ENCODE peak calls at places on chromosomes 5 and 9, in four cellular contexts. K is GM12878, P is A549, C is endothelial cell of umbilical vein. G is an unnamed sample.

GRCh38 chr9:96040591-96041461 is 165.3 kb downstream of the ERCC6L2 start:
- DNase-seq in K (no peak), P (peak; percentile 76), C (no peak), G (no peak)

GRCh38 chr5:142425286-142426065 is 100.7 kb upstream of the SPRY4 start:
- DNase-seq in K (no peak), P (no peak), C (no peak), G (no peak)

GRCh38 chr5:173453167-173453566 is 125.0 kb upstream of the STC2 start:
- DNase-seq in K (no peak), P (peak; percentile 33), C (no peak), G (no peak)

GRCh38 chr9:83962165-83962564 is 17.9 kb downstream of the HNRNPK start:
- DNase-seq in K (no peak), P (peak; percentile 70), C (no peak), G (no peak)

GRCh38 chr9:136295537-136296433 is 8.1 kb downstream of the CCDC187 start:
- DNase-seq in K (no peak), P (no peak), C (no peak), G (no peak)

GRCh38 chr5:142506756-142507155 is 179.1 kb downstream of the FGF1 start:
- DNase-seq in K (no peak), P (no peak), C (no peak), G (no peak)

GRCh38 chr5:68306361-68307014 is 90.9 kb downstream of the PIK3R1 start:
- DNase-seq in K (no peak), P (no peak), C (no peak), G (no peak)

GRCh38 chr5:5304361-5305035 is 118.0 kb upstream of the ICE1 start:
- DNase-seq in K (no peak), P (peak; percentile 27), C (no peak), G (no peak)

GRCh38 chr5:68344447-68345111 is 129.0 kb downstream of the PIK3R1 start:
- DNase-seq in K (no peak), P (peak; percentile 44), C (peak; percentile 24), G (peak; percentile 78)

GRCh38 chr5:59648949-59649921 is 244.3 kb downstream of the PDE4D start:
- DNase-seq in K (no peak), P (no peak), C (peak; percentile 91), G (no peak)

GRCh38 chr9:14314424-14314928 is 535 bp upstream of the NFIB start:
- DNase-seq in K (no peak), P (peak; percentile 96), C (peak; percentile 87), G (peak; percentile 70)
- H3K4me2 ChIP-seq in K (peak overlapping the region; percentile 56), P (peak overlapping the region; percentile 71), C (peak overlapping the region; percentile 93), G (peak overlapping the region; percentile 66)

GRCh38 chr5:40437452-40437861 is 242.3 kb upstream of the PTGER4 start:
- DNase-seq in K (no peak), P (peak; percentile 47), C (no peak), G (no peak)
- TF ChIP-seq MYC in K (no peak), P (no peak), C (no peak), G (no peak)

DNA sequence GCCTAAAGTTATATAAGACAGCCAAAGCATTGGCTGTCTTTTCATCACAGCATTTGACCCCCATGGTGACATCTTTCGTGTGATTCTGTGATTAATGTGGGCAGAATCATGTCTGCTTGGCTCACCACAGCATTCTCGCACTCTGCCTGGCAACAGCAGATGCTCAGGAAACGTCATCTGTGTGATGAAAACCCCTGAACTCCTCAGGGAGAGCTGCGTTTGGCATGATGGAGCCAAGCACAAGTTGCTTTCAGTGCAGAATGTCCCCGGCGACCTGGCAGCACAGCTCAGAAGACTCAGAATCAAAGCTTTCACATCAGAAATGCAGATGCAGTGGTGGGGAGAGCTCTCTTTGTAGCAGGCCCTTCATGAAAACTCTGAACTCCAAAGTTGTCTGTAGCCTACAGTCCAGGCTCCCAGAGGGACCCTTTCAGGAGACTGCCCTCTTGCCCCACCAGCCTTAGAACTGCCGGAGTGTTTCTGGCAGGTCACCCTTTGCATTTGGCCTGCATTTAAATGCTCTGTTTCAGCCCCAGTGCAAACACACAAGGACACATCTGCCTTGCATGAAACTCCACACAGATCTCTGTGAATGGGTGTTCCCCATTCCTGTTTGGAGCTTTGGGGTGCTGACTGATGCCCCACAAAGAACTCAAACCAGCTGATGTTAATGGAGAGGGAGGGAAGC is 155.6 kb upstream of the PANK3 start:
- DNase-seq in K (no peak), P (no peak), C (no peak), G (no peak)
- H3K4me2 ChIP-seq in K (no peak overlapping the region), P (no peak overlapping the region), C (no peak overlapping the region), G (no peak overlapping the region)

DNA sequence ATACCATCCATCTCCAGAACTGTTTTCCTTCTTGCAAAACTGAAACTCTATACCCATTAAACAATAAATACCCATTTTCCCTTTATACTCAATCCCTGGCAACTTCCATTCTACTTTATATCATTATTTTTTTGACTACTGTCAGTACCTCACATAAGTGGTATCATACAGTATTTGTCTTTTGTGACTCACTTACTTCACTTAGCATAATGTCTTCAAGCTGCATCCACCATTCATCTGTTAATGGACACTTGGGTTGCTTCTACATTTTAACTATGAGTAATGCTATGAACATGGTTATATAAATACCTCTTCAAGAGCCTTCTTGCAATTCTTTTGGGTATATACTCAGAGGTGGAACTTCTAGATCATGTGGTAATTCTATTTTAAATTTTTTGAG is 11.6 kb upstream of the TYRP1 start:
- DNase-seq in K (no peak), P (peak; percentile 12), C (no peak), G (no peak)
- TF ChIP-seq MYC in K (no peak), P (no peak), C (no peak), G (no peak)

G was measured in K562.